ENCODE peak calls at places on chromosomes 16 and 17, in ten cellular contexts. One of them, this sample, is unnamed.

GRCh38 chr17:75996665-75997590 is 3.7 kb upstream of the CDK3 start:
- DNase-seq in fibroblast of villous mesenchyme: peak
- DNase-seq in activated CD8-positive, alpha-beta T cell treated with anti-CD3 and anti-CD28 coated beads for 36 hours: peak
- DNase-seq in dorsolateral prefrontal cortex: peak
- DNase-seq in heart left ventricle: no peak
- DNase-seq in cardiac fibroblast: peak
- DNase-seq in fibroblast of lung: peak
- DNase-seq in HCT116: no peak
- DNase-seq in astrocyte: peak
- DNase-seq in right atrium auricular region: no peak
- DNase-seq in this sample: peak

GRCh38 chr16:28821874-28822519 is 802 bp upstream of the ATXN2L start:
- DNase-seq in fibroblast of villous mesenchyme: peak
- DNase-seq in activated CD8-positive, alpha-beta T cell treated with anti-CD3 and anti-CD28 coated beads for 36 hours: no peak
- DNase-seq in dorsolateral prefrontal cortex: no peak
- DNase-seq in heart left ventricle: no peak
- DNase-seq in cardiac fibroblast: no peak
- DNase-seq in fibroblast of lung: no peak
- DNase-seq in HCT116: no peak
- DNase-seq in astrocyte: no peak
- DNase-seq in right atrium auricular region: no peak
- DNase-seq in this sample: no peak

GRCh38 chr17:32931686-32932085 is 3.7 kb downstream of the TMEM98 start:
- DNase-seq in fibroblast of villous mesenchyme: no peak
- DNase-seq in activated CD8-positive, alpha-beta T cell treated with anti-CD3 and anti-CD28 coated beads for 36 hours: no peak
- DNase-seq in dorsolateral prefrontal cortex: no peak
- DNase-seq in heart left ventricle: no peak
- DNase-seq in cardiac fibroblast: no peak
- DNase-seq in fibroblast of lung: no peak
- DNase-seq in HCT116: no peak
- DNase-seq in astrocyte: peak
- DNase-seq in right atrium auricular region: no peak
- DNase-seq in this sample: no peak

GRCh38 chr17:57215317-57215716 is 41.0 kb upstream of the MSI2 start:
- DNase-seq in fibroblast of villous mesenchyme: peak
- DNase-seq in activated CD8-positive, alpha-beta T cell treated with anti-CD3 and anti-CD28 coated beads for 36 hours: no peak
- DNase-seq in dorsolateral prefrontal cortex: no peak
- DNase-seq in heart left ventricle: no peak
- DNase-seq in cardiac fibroblast: peak
- DNase-seq in fibroblast of lung: peak
- DNase-seq in HCT116: no peak
- DNase-seq in astrocyte: no peak
- DNase-seq in right atrium auricular region: no peak
- DNase-seq in this sample: no peak

GRCh38 chr17:17406225-17406624 is 70.6 kb upstream of the MED9 start:
- DNase-seq in fibroblast of villous mesenchyme: peak
- DNase-seq in activated CD8-positive, alpha-beta T cell treated with anti-CD3 and anti-CD28 coated beads for 36 hours: no peak
- DNase-seq in dorsolateral prefrontal cortex: no peak
- DNase-seq in heart left ventricle: no peak
- DNase-seq in cardiac fibroblast: no peak
- DNase-seq in fibroblast of lung: no peak
- DNase-seq in HCT116: no peak
- DNase-seq in astrocyte: no peak
- DNase-seq in right atrium auricular region: peak
- DNase-seq in this sample: no peak

GRCh38 chr17:76432712-76433336 is 20.1 kb downstream of the UBE2O start:
- DNase-seq in fibroblast of villous mesenchyme: no peak
- DNase-seq in activated CD8-positive, alpha-beta T cell treated with anti-CD3 and anti-CD28 coated beads for 36 hours: no peak
- DNase-seq in dorsolateral prefrontal cortex: no peak
- DNase-seq in heart left ventricle: no peak
- DNase-seq in cardiac fibroblast: no peak
- DNase-seq in fibroblast of lung: no peak
- DNase-seq in HCT116: peak
- DNase-seq in astrocyte: no peak
- DNase-seq in right atrium auricular region: no peak
- DNase-seq in this sample: no peak

GRCh38 chr16:80503144-80503543 is 37.6 kb upstream of the DYNLRB2 start:
- DNase-seq in fibroblast of villous mesenchyme: no peak
- DNase-seq in activated CD8-positive, alpha-beta T cell treated with anti-CD3 and anti-CD28 coated beads for 36 hours: no peak
- DNase-seq in dorsolateral prefrontal cortex: no peak
- DNase-seq in heart left ventricle: no peak
- DNase-seq in cardiac fibroblast: no peak
- DNase-seq in fibroblast of lung: no peak
- DNase-seq in HCT116: no peak
- DNase-seq in astrocyte: no peak
- DNase-seq in right atrium auricular region: no peak
- DNase-seq in this sample: no peak

GRCh38 chr17:72538921-72539352 is 418.1 kb downstream of the SOX9 start:
- DNase-seq in fibroblast of villous mesenchyme: no peak
- DNase-seq in activated CD8-positive, alpha-beta T cell treated with anti-CD3 and anti-CD28 coated beads for 36 hours: no peak
- DNase-seq in dorsolateral prefrontal cortex: no peak
- DNase-seq in heart left ventricle: no peak
- DNase-seq in cardiac fibroblast: no peak
- DNase-seq in fibroblast of lung: no peak
- DNase-seq in HCT116: no peak
- DNase-seq in astrocyte: no peak
- DNase-seq in right atrium auricular region: no peak
- DNase-seq in this sample: no peak

GRCh38 chr17:58254803-58255202 is 16.4 kb downstream of the LPO start:
- DNase-seq in fibroblast of villous mesenchyme: no peak
- DNase-seq in activated CD8-positive, alpha-beta T cell treated with anti-CD3 and anti-CD28 coated beads for 36 hours: no peak
- DNase-seq in dorsolateral prefrontal cortex: no peak
- DNase-seq in heart left ventricle: no peak
- DNase-seq in cardiac fibroblast: no peak
- DNase-seq in fibroblast of lung: no peak
- DNase-seq in HCT116: peak
- DNase-seq in astrocyte: no peak
- DNase-seq in right atrium auricular region: peak
- DNase-seq in this sample: no peak

GRCh38 chr17:12637015-12637414 is 28.7 kb upstream of the MYOCD start:
- DNase-seq in fibroblast of villous mesenchyme: peak
- DNase-seq in activated CD8-positive, alpha-beta T cell treated with anti-CD3 and anti-CD28 coated beads for 36 hours: no peak
- DNase-seq in dorsolateral prefrontal cortex: peak
- DNase-seq in heart left ventricle: no peak
- DNase-seq in cardiac fibroblast: peak
- DNase-seq in fibroblast of lung: peak
- DNase-seq in HCT116: no peak
- DNase-seq in astrocyte: peak
- DNase-seq in right atrium auricular region: no peak
- DNase-seq in this sample: no peak

GRCh38 chr17:40556884-40557414 is 8.3 kb downstream of the CCR7 start:
- DNase-seq in fibroblast of villous mesenchyme: peak
- DNase-seq in activated CD8-positive, alpha-beta T cell treated with anti-CD3 and anti-CD28 coated beads for 36 hours: peak
- DNase-seq in dorsolateral prefrontal cortex: peak
- DNase-seq in heart left ventricle: peak
- DNase-seq in cardiac fibroblast: no peak
- DNase-seq in fibroblast of lung: no peak
- DNase-seq in HCT116: no peak
- DNase-seq in astrocyte: no peak
- DNase-seq in right atrium auricular region: no peak
- DNase-seq in this sample: no peak

GRCh38 chr16:1481906-1482835 is 6.6 kb downstream of the PTX4 start:
- DNase-seq in fibroblast of villous mesenchyme: no peak
- DNase-seq in activated CD8-positive, alpha-beta T cell treated with anti-CD3 and anti-CD28 coated beads for 36 hours: no peak
- DNase-seq in dorsolateral prefrontal cortex: no peak
- DNase-seq in heart left ventricle: no peak
- DNase-seq in cardiac fibroblast: no peak
- DNase-seq in fibroblast of lung: no peak
- DNase-seq in HCT116: no peak
- DNase-seq in astrocyte: peak
- DNase-seq in right atrium auricular region: no peak
- DNase-seq in this sample: no peak

GRCh38 chr17:54944796-54945195 is 23.7 kb downstream of the COX11 start:
- DNase-seq in fibroblast of villous mesenchyme: peak
- DNase-seq in activated CD8-positive, alpha-beta T cell treated with anti-CD3 and anti-CD28 coated beads for 36 hours: no peak
- DNase-seq in dorsolateral prefrontal cortex: no peak
- DNase-seq in heart left ventricle: no peak
- DNase-seq in cardiac fibroblast: peak
- DNase-seq in fibroblast of lung: no peak
- DNase-seq in HCT116: no peak
- DNase-seq in astrocyte: peak
- DNase-seq in right atrium auricular region: no peak
- DNase-seq in this sample: no peak

GRCh38 chr16:72946474-72947194 is 101.3 kb downstream of the ZFHX3 start:
- DNase-seq in fibroblast of villous mesenchyme: peak
- DNase-seq in activated CD8-positive, alpha-beta T cell treated with anti-CD3 and anti-CD28 coated beads for 36 hours: no peak
- DNase-seq in dorsolateral prefrontal cortex: no peak
- DNase-seq in heart left ventricle: peak
- DNase-seq in cardiac fibroblast: peak
- DNase-seq in fibroblast of lung: peak
- DNase-seq in HCT116: no peak
- DNase-seq in astrocyte: peak
- DNase-seq in right atrium auricular region: peak
- DNase-seq in this sample: no peak

GRCh38 chr16:86665319-86665675 is 86.9 kb downstream of the FOXL1 start:
- DNase-seq in fibroblast of villous mesenchyme: peak
- DNase-seq in activated CD8-positive, alpha-beta T cell treated with anti-CD3 and anti-CD28 coated beads for 36 hours: no peak
- DNase-seq in dorsolateral prefrontal cortex: no peak
- DNase-seq in heart left ventricle: no peak
- DNase-seq in cardiac fibroblast: peak
- DNase-seq in fibroblast of lung: peak
- DNase-seq in HCT116: no peak
- DNase-seq in astrocyte: peak
- DNase-seq in right atrium auricular region: no peak
- DNase-seq in this sample: no peak

DNA sequence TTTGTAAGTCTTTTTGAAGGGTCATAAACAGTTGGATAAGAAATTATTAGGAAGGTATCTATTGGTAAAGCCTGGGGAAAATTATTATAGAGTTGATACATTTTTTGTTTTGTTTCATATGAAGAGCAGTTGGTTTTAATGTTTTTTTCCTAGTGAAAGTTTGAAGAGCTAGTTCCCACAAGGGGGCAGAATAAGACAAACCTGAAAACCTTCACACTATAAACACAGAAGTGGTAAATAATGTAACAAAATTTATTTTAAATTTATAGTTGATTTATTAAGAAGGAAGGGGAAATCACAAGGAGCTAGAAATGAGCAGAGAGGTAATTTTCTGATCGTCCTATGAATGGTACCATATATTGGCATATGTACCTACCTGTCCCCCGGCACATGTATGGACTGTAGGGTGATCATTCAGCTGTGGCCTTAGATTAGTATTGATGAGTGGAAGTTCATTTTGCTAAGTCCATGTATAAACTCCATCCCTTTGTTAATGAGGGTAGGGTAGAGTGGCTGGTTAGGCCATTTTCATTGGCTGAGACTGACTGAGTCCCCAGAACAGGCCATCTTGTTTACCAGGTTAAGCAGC is 116.3 kb downstream of the TANC2 start:
- DNase-seq in fibroblast of villous mesenchyme: peak
- DNase-seq in activated CD8-positive, alpha-beta T cell treated with anti-CD3 and anti-CD28 coated beads for 36 hours: no peak
- DNase-seq in dorsolateral prefrontal cortex: no peak
- DNase-seq in heart left ventricle: no peak
- DNase-seq in cardiac fibroblast: peak
- DNase-seq in fibroblast of lung: peak
- DNase-seq in HCT116: peak
- DNase-seq in astrocyte: peak
- DNase-seq in right atrium auricular region: no peak
- DNase-seq in this sample: no peak
- TF ChIP-seq CTCF in fibroblast of villous mesenchyme: peak
- TF ChIP-seq CTCF in activated CD8-positive, alpha-beta T cell treated with anti-CD3 and anti-CD28 coated beads for 36 hours: peak
- TF ChIP-seq CTCF in dorsolateral prefrontal cortex: peak
- TF ChIP-seq CTCF in heart left ventricle: peak
- TF ChIP-seq CTCF in cardiac fibroblast: peak
- TF ChIP-seq CTCF in fibroblast of lung: peak
- TF ChIP-seq CTCF in HCT116: peak
- TF ChIP-seq CTCF in astrocyte: peak
- TF ChIP-seq CTCF in right atrium auricular region: peak
- TF ChIP-seq CTCF in this sample: no peak

DNA sequence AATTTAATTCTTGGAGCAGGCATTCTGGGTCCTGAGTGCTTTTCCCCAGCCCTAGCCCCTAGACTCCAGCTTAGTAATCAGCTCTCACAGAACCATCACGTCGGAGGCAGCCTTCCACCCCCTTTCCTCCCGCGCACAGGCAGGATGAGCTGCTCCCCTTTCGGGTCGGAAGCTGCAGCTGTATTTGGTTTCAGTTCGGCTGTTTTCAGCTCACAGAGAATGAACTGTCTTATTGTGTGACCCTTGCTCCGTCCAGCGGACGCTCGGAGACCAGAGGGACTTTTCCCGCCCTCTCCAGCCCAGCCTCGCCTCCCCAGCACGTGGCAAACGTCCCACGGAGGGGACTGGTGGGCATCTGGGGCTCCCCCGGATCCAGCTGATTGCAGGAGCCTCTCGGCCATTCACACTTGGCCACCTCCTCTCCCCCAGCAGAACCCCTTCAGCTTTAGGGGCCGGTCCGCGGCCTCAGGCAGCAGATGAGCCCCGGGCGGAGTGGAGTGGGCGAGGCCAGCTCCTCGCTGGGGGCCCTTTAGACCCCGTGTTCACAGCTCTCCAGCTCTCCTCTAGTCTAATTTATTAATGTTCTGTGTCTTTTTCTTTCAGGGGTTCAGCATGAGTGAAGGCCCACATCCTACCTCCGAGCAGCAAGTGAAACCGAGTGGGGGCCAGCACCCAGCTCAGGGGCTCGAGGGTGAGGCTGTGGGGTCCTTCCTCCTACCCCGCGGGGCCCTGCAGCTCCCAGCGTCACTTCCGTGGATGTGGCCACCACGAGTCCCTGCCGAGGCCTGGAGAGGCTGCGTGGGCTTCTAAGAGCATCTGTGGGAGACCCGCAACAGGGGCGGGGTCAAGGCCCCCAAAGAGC is 863 bp upstream of the UTS2R start:
- DNase-seq in fibroblast of villous mesenchyme: peak
- DNase-seq in activated CD8-positive, alpha-beta T cell treated with anti-CD3 and anti-CD28 coated beads for 36 hours: peak
- DNase-seq in dorsolateral prefrontal cortex: no peak
- DNase-seq in heart left ventricle: no peak
- DNase-seq in cardiac fibroblast: no peak
- DNase-seq in fibroblast of lung: peak
- DNase-seq in HCT116: no peak
- DNase-seq in astrocyte: no peak
- DNase-seq in right atrium auricular region: no peak
- DNase-seq in this sample: peak
- TF ChIP-seq CTCF in fibroblast of villous mesenchyme: no peak
- TF ChIP-seq CTCF in activated CD8-positive, alpha-beta T cell treated with anti-CD3 and anti-CD28 coated beads for 36 hours: no peak
- TF ChIP-seq CTCF in dorsolateral prefrontal cortex: no peak
- TF ChIP-seq CTCF in heart left ventricle: no peak
- TF ChIP-seq CTCF in cardiac fibroblast: no peak
- TF ChIP-seq CTCF in fibroblast of lung: no peak
- TF ChIP-seq CTCF in HCT116: no peak
- TF ChIP-seq CTCF in astrocyte: no peak
- TF ChIP-seq CTCF in right atrium auricular region: no peak
- TF ChIP-seq CTCF in this sample: no peak

GRCh38 chr16:3584412-3584811 is 7.2 kb upstream of the NLRC3 start:
- DNase-seq in fibroblast of villous mesenchyme: no peak
- DNase-seq in activated CD8-positive, alpha-beta T cell treated with anti-CD3 and anti-CD28 coated beads for 36 hours: no peak
- DNase-seq in dorsolateral prefrontal cortex: no peak
- DNase-seq in heart left ventricle: no peak
- DNase-seq in cardiac fibroblast: no peak
- DNase-seq in fibroblast of lung: no peak
- DNase-seq in HCT116: no peak
- DNase-seq in astrocyte: no peak
- DNase-seq in right atrium auricular region: no peak
- DNase-seq in this sample: no peak
- TF ChIP-seq CTCF in fibroblast of villous mesenchyme: no peak
- TF ChIP-seq CTCF in activated CD8-positive, alpha-beta T cell treated with anti-CD3 and anti-CD28 coated beads for 36 hours: no peak
- TF ChIP-seq CTCF in dorsolateral prefrontal cortex: no peak
- TF ChIP-seq CTCF in heart left ventricle: no peak
- TF ChIP-seq CTCF in cardiac fibroblast: no peak
- TF ChIP-seq CTCF in fibroblast of lung: no peak
- TF ChIP-seq CTCF in HCT116: no peak
- TF ChIP-seq CTCF in astrocyte: no peak
- TF ChIP-seq CTCF in right atrium auricular region: no peak
- TF ChIP-seq CTCF in this sample: no peak

GRCh38 chr16:19521471-19522368 is at the start of gene GDE1:
- DNase-seq in fibroblast of villous mesenchyme: peak
- DNase-seq in activated CD8-positive, alpha-beta T cell treated with anti-CD3 and anti-CD28 coated beads for 36 hours: peak
- DNase-seq in dorsolateral prefrontal cortex: peak
- DNase-seq in heart left ventricle: peak
- DNase-seq in cardiac fibroblast: peak
- DNase-seq in fibroblast of lung: peak
- DNase-seq in HCT116: peak
- DNase-seq in astrocyte: peak
- DNase-seq in right atrium auricular region: peak
- DNase-seq in this sample: peak
- TF ChIP-seq CTCF in fibroblast of villous mesenchyme: peak
- TF ChIP-seq CTCF in activated CD8-positive, alpha-beta T cell treated with anti-CD3 and anti-CD28 coated beads for 36 hours: peak
- TF ChIP-seq CTCF in dorsolateral prefrontal cortex: peak
- TF ChIP-seq CTCF in heart left ventricle: peak
- TF ChIP-seq CTCF in cardiac fibroblast: peak
- TF ChIP-seq CTCF in fibroblast of lung: peak
- TF ChIP-seq CTCF in HCT116: peak
- TF ChIP-seq CTCF in astrocyte: peak
- TF ChIP-seq CTCF in right atrium auricular region: peak
- TF ChIP-seq CTCF in this sample: peak